ENCODE peak calls at places on chromosomes 11 and 22, in eight cellular contexts. One of them, this sample, is unnamed.

GRCh38 chr11:43789700-43790443 is 90.8 kb upstream of the ALKBH3 start:
- DNase-seq in CD14-positive monocyte: no peak
- DNase-seq in DMS 273 treated with DMSO at 0.1 percent for 48 hours: no peak
- DNase-seq in T-helper 17 cell: no peak
- DNase-seq in Jurkat, Clone E6-1: no peak
- DNase-seq in activated T-helper 1 cell treated with anti-CD3 and anti-CD28 coated beads, Interleukin-12 subunit alpha, Interleukin-12 subunit beta, Interleukin-2, Interleukin-4 antibody, amounts not matched to agents 30 ng/mL and 10 ng/mL and 1 ng/mL, durations not matched to agents 14 hours and 24 hours and 36 hours: no peak
- DNase-seq in NCI-H1092 treated with DMSO at 0.1 percent for 48 hours: no peak
- DNase-seq in NCI-H1694 treated with DMSO at 0.1 percent for 48 hours: no peak
- DNase-seq in this sample: no peak

GRCh38 chr11:120331301-120331966 is 4.8 kb upstream of the ARHGEF12 start:
- DNase-seq in CD14-positive monocyte: no peak
- DNase-seq in DMS 273 treated with DMSO at 0.1 percent for 48 hours: no peak
- DNase-seq in T-helper 17 cell: no peak
- DNase-seq in Jurkat, Clone E6-1: no peak
- DNase-seq in activated T-helper 1 cell treated with anti-CD3 and anti-CD28 coated beads, Interleukin-12 subunit alpha, Interleukin-12 subunit beta, Interleukin-2, Interleukin-4 antibody, amounts not matched to agents 30 ng/mL and 10 ng/mL and 1 ng/mL, durations not matched to agents 14 hours and 24 hours and 36 hours: no peak
- DNase-seq in NCI-H1092 treated with DMSO at 0.1 percent for 48 hours: no peak
- DNase-seq in NCI-H1694 treated with DMSO at 0.1 percent for 48 hours: no peak
- DNase-seq in this sample: no peak

GRCh38 chr22:33807465-33807864 is 112.8 kb downstream of the LARGE1 start:
- DNase-seq in CD14-positive monocyte: no peak
- DNase-seq in DMS 273 treated with DMSO at 0.1 percent for 48 hours: no peak
- DNase-seq in T-helper 17 cell: no peak
- DNase-seq in Jurkat, Clone E6-1: no peak
- DNase-seq in activated T-helper 1 cell treated with anti-CD3 and anti-CD28 coated beads, Interleukin-12 subunit alpha, Interleukin-12 subunit beta, Interleukin-2, Interleukin-4 antibody, amounts not matched to agents 30 ng/mL and 10 ng/mL and 1 ng/mL, durations not matched to agents 14 hours and 24 hours and 36 hours: no peak
- DNase-seq in NCI-H1092 treated with DMSO at 0.1 percent for 48 hours: no peak
- DNase-seq in NCI-H1694 treated with DMSO at 0.1 percent for 48 hours: no peak
- DNase-seq in this sample: no peak

GRCh38 chr22:19875531-19876313 is 21.0 kb upstream of the GNB1L start:
- DNase-seq in CD14-positive monocyte: peak
- DNase-seq in DMS 273 treated with DMSO at 0.1 percent for 48 hours: no peak
- DNase-seq in T-helper 17 cell: no peak
- DNase-seq in Jurkat, Clone E6-1: no peak
- DNase-seq in activated T-helper 1 cell treated with anti-CD3 and anti-CD28 coated beads, Interleukin-12 subunit alpha, Interleukin-12 subunit beta, Interleukin-2, Interleukin-4 antibody, amounts not matched to agents 30 ng/mL and 10 ng/mL and 1 ng/mL, durations not matched to agents 14 hours and 24 hours and 36 hours: no peak
- DNase-seq in NCI-H1092 treated with DMSO at 0.1 percent for 48 hours: no peak
- DNase-seq in NCI-H1694 treated with DMSO at 0.1 percent for 48 hours: no peak
- DNase-seq in this sample: no peak

GRCh38 chr11:78213526-78214330 is 25.0 kb downstream of the USP35 start:
- DNase-seq in CD14-positive monocyte: no peak
- DNase-seq in DMS 273 treated with DMSO at 0.1 percent for 48 hours: no peak
- DNase-seq in T-helper 17 cell: no peak
- DNase-seq in Jurkat, Clone E6-1: peak
- DNase-seq in activated T-helper 1 cell treated with anti-CD3 and anti-CD28 coated beads, Interleukin-12 subunit alpha, Interleukin-12 subunit beta, Interleukin-2, Interleukin-4 antibody, amounts not matched to agents 30 ng/mL and 10 ng/mL and 1 ng/mL, durations not matched to agents 14 hours and 24 hours and 36 hours: no peak
- DNase-seq in NCI-H1092 treated with DMSO at 0.1 percent for 48 hours: no peak
- DNase-seq in NCI-H1694 treated with DMSO at 0.1 percent for 48 hours: no peak
- DNase-seq in this sample: no peak

GRCh38 chr11:2445107-2445947 is 519 bp downstream of the KCNQ1 start:
- DNase-seq in CD14-positive monocyte: no peak
- DNase-seq in DMS 273 treated with DMSO at 0.1 percent for 48 hours: no peak
- DNase-seq in T-helper 17 cell: peak
- DNase-seq in Jurkat, Clone E6-1: no peak
- DNase-seq in activated T-helper 1 cell treated with anti-CD3 and anti-CD28 coated beads, Interleukin-12 subunit alpha, Interleukin-12 subunit beta, Interleukin-2, Interleukin-4 antibody, amounts not matched to agents 30 ng/mL and 10 ng/mL and 1 ng/mL, durations not matched to agents 14 hours and 24 hours and 36 hours: no peak
- DNase-seq in NCI-H1092 treated with DMSO at 0.1 percent for 48 hours: no peak
- DNase-seq in NCI-H1694 treated with DMSO at 0.1 percent for 48 hours: no peak
- DNase-seq in this sample: no peak

GRCh38 chr11:120546312-120547205 is 35.0 kb downstream of the GRIK4 start:
- DNase-seq in CD14-positive monocyte: no peak
- DNase-seq in DMS 273 treated with DMSO at 0.1 percent for 48 hours: no peak
- DNase-seq in T-helper 17 cell: no peak
- DNase-seq in Jurkat, Clone E6-1: no peak
- DNase-seq in activated T-helper 1 cell treated with anti-CD3 and anti-CD28 coated beads, Interleukin-12 subunit alpha, Interleukin-12 subunit beta, Interleukin-2, Interleukin-4 antibody, amounts not matched to agents 30 ng/mL and 10 ng/mL and 1 ng/mL, durations not matched to agents 14 hours and 24 hours and 36 hours: no peak
- DNase-seq in NCI-H1092 treated with DMSO at 0.1 percent for 48 hours: no peak
- DNase-seq in NCI-H1694 treated with DMSO at 0.1 percent for 48 hours: no peak
- DNase-seq in this sample: no peak

GRCh38 chr11:130217632-130218031 is 58.0 kb downstream of the ST14 start:
- DNase-seq in CD14-positive monocyte: no peak
- DNase-seq in DMS 273 treated with DMSO at 0.1 percent for 48 hours: no peak
- DNase-seq in T-helper 17 cell: no peak
- DNase-seq in Jurkat, Clone E6-1: no peak
- DNase-seq in activated T-helper 1 cell treated with anti-CD3 and anti-CD28 coated beads, Interleukin-12 subunit alpha, Interleukin-12 subunit beta, Interleukin-2, Interleukin-4 antibody, amounts not matched to agents 30 ng/mL and 10 ng/mL and 1 ng/mL, durations not matched to agents 14 hours and 24 hours and 36 hours: no peak
- DNase-seq in NCI-H1092 treated with DMSO at 0.1 percent for 48 hours: no peak
- DNase-seq in NCI-H1694 treated with DMSO at 0.1 percent for 48 hours: no peak
- DNase-seq in this sample: no peak

GRCh38 chr11:85813721-85814120 is 2.8 kb upstream of the SYTL2 start:
- DNase-seq in CD14-positive monocyte: no peak
- DNase-seq in DMS 273 treated with DMSO at 0.1 percent for 48 hours: no peak
- DNase-seq in T-helper 17 cell: no peak
- DNase-seq in Jurkat, Clone E6-1: no peak
- DNase-seq in activated T-helper 1 cell treated with anti-CD3 and anti-CD28 coated beads, Interleukin-12 subunit alpha, Interleukin-12 subunit beta, Interleukin-2, Interleukin-4 antibody, amounts not matched to agents 30 ng/mL and 10 ng/mL and 1 ng/mL, durations not matched to agents 14 hours and 24 hours and 36 hours: no peak
- DNase-seq in NCI-H1092 treated with DMSO at 0.1 percent for 48 hours: no peak
- DNase-seq in NCI-H1694 treated with DMSO at 0.1 percent for 48 hours: no peak
- DNase-seq in this sample: no peak

GRCh38 chr11:106594751-106595351 is 423.4 kb downstream of the GUCY1A2 start:
- DNase-seq in CD14-positive monocyte: no peak
- DNase-seq in DMS 273 treated with DMSO at 0.1 percent for 48 hours: no peak
- DNase-seq in T-helper 17 cell: no peak
- DNase-seq in Jurkat, Clone E6-1: peak
- DNase-seq in activated T-helper 1 cell treated with anti-CD3 and anti-CD28 coated beads, Interleukin-12 subunit alpha, Interleukin-12 subunit beta, Interleukin-2, Interleukin-4 antibody, amounts not matched to agents 30 ng/mL and 10 ng/mL and 1 ng/mL, durations not matched to agents 14 hours and 24 hours and 36 hours: no peak
- DNase-seq in NCI-H1092 treated with DMSO at 0.1 percent for 48 hours: no peak
- DNase-seq in NCI-H1694 treated with DMSO at 0.1 percent for 48 hours: no peak
- DNase-seq in this sample: peak

GRCh38 chr11:109421981-109422590 is at the start of gene C11orf87:
- DNase-seq in CD14-positive monocyte: no peak
- DNase-seq in DMS 273 treated with DMSO at 0.1 percent for 48 hours: no peak
- DNase-seq in T-helper 17 cell: no peak
- DNase-seq in Jurkat, Clone E6-1: no peak
- DNase-seq in activated T-helper 1 cell treated with anti-CD3 and anti-CD28 coated beads, Interleukin-12 subunit alpha, Interleukin-12 subunit beta, Interleukin-2, Interleukin-4 antibody, amounts not matched to agents 30 ng/mL and 10 ng/mL and 1 ng/mL, durations not matched to agents 14 hours and 24 hours and 36 hours: no peak
- DNase-seq in NCI-H1092 treated with DMSO at 0.1 percent for 48 hours: peak
- DNase-seq in NCI-H1694 treated with DMSO at 0.1 percent for 48 hours: no peak
- DNase-seq in this sample: no peak

GRCh38 chr11:12784445-12784844 is 110.2 kb downstream of the TEAD1 start:
- DNase-seq in CD14-positive monocyte: no peak
- DNase-seq in DMS 273 treated with DMSO at 0.1 percent for 48 hours: no peak
- DNase-seq in T-helper 17 cell: no peak
- DNase-seq in Jurkat, Clone E6-1: no peak
- DNase-seq in activated T-helper 1 cell treated with anti-CD3 and anti-CD28 coated beads, Interleukin-12 subunit alpha, Interleukin-12 subunit beta, Interleukin-2, Interleukin-4 antibody, amounts not matched to agents 30 ng/mL and 10 ng/mL and 1 ng/mL, durations not matched to agents 14 hours and 24 hours and 36 hours: no peak
- DNase-seq in NCI-H1092 treated with DMSO at 0.1 percent for 48 hours: no peak
- DNase-seq in NCI-H1694 treated with DMSO at 0.1 percent for 48 hours: no peak
- DNase-seq in this sample: no peak

This sample was measured in DND-41.